ENCODE peak calls at places on chromosomes 7 and 10, in nine cellular contexts. One of them, this sample, is unnamed. For H3K36me3, the result is how much of the 10 kb centered on the place peaks cover.

GRCh38 chr7:130356121-130356759 is 11.6 kb downstream of the CPA5 start:
- DNase-seq in IMR-90: peak
- DNase-seq in fibroblast of lung: peak
- DNase-seq in cardiac muscle cell: peak
- DNase-seq in Karpas-422: no peak
- DNase-seq in RWPE2: peak
- DNase-seq in endodermal cell: peak
- DNase-seq in brain microvascular endothelial cell: peak
- DNase-seq in PC-9: peak
- DNase-seq in this sample: peak

GRCh38 chr10:69345402-69345801 is 67.1 kb downstream of the HK1 start:
- DNase-seq in IMR-90: no peak
- DNase-seq in fibroblast of lung: no peak
- DNase-seq in cardiac muscle cell: no peak
- DNase-seq in Karpas-422: peak
- DNase-seq in RWPE2: no peak
- DNase-seq in endodermal cell: peak
- DNase-seq in brain microvascular endothelial cell: no peak
- DNase-seq in PC-9: peak
- DNase-seq in this sample: no peak

GRCh38 chr10:10911471-10911921 is 106.2 kb upstream of the CELF2 start:
- DNase-seq in IMR-90: peak
- DNase-seq in fibroblast of lung: peak
- DNase-seq in cardiac muscle cell: peak
- DNase-seq in Karpas-422: no peak
- DNase-seq in RWPE2: peak
- DNase-seq in endodermal cell: peak
- DNase-seq in brain microvascular endothelial cell: peak
- DNase-seq in PC-9: peak
- DNase-seq in this sample: peak

GRCh38 chr10:110395350-110396283 is 90.9 kb upstream of the SMNDC1 start:
- DNase-seq in IMR-90: peak
- DNase-seq in fibroblast of lung: peak
- DNase-seq in cardiac muscle cell: peak
- DNase-seq in Karpas-422: no peak
- DNase-seq in RWPE2: no peak
- DNase-seq in endodermal cell: peak
- DNase-seq in brain microvascular endothelial cell: peak
- DNase-seq in PC-9: peak
- DNase-seq in this sample: peak

GRCh38 chr10:13724484-13724883 is 137.7 kb downstream of the PRPF18 start:
- DNase-seq in IMR-90: peak
- DNase-seq in fibroblast of lung: peak
- DNase-seq in cardiac muscle cell: no peak
- DNase-seq in Karpas-422: no peak
- DNase-seq in RWPE2: no peak
- DNase-seq in endodermal cell: no peak
- DNase-seq in brain microvascular endothelial cell: no peak
- DNase-seq in PC-9: no peak
- DNase-seq in this sample: no peak

GRCh38 chr10:127832456-127832855 is 60.3 kb downstream of the CLRN3 start:
- DNase-seq in IMR-90: no peak
- DNase-seq in fibroblast of lung: no peak
- DNase-seq in cardiac muscle cell: no peak
- DNase-seq in Karpas-422: no peak
- DNase-seq in RWPE2: no peak
- DNase-seq in endodermal cell: peak
- DNase-seq in brain microvascular endothelial cell: no peak
- DNase-seq in PC-9: no peak
- DNase-seq in this sample: no peak

GRCh38 chr7:117349545-117349944 is 26.7 kb upstream of the WNT2 start:
- DNase-seq in IMR-90: no peak
- DNase-seq in fibroblast of lung: no peak
- DNase-seq in cardiac muscle cell: no peak
- DNase-seq in Karpas-422: no peak
- DNase-seq in RWPE2: no peak
- DNase-seq in endodermal cell: no peak
- DNase-seq in brain microvascular endothelial cell: no peak
- DNase-seq in PC-9: no peak
- DNase-seq in this sample: no peak

GRCh38 chr7:24834150-24834798 is 77.0 kb upstream of the GSDME start:
- DNase-seq in IMR-90: no peak
- DNase-seq in fibroblast of lung: no peak
- DNase-seq in cardiac muscle cell: no peak
- DNase-seq in Karpas-422: peak
- DNase-seq in RWPE2: no peak
- DNase-seq in endodermal cell: peak
- DNase-seq in brain microvascular endothelial cell: no peak
- DNase-seq in PC-9: no peak
- DNase-seq in this sample: no peak

GRCh38 chr7:73718905-73719805 is at the start of gene STX1A:
- DNase-seq in IMR-90: peak
- DNase-seq in fibroblast of lung: peak
- DNase-seq in cardiac muscle cell: peak
- DNase-seq in Karpas-422: peak
- DNase-seq in RWPE2: no peak
- DNase-seq in endodermal cell: peak
- DNase-seq in brain microvascular endothelial cell: peak
- DNase-seq in PC-9: peak
- DNase-seq in this sample: no peak

GRCh38 chr7:91556956-91557650 is 292.9 kb downstream of the FZD1 start:
- DNase-seq in IMR-90: no peak
- DNase-seq in fibroblast of lung: peak
- DNase-seq in cardiac muscle cell: no peak
- DNase-seq in Karpas-422: no peak
- DNase-seq in RWPE2: no peak
- DNase-seq in endodermal cell: no peak
- DNase-seq in brain microvascular endothelial cell: no peak
- DNase-seq in PC-9: peak
- DNase-seq in this sample: no peak

GRCh38 chr10:44627591-44628354 is 242.9 kb upstream of the CXCL12 start:
- DNase-seq in IMR-90: peak
- DNase-seq in fibroblast of lung: peak
- DNase-seq in cardiac muscle cell: no peak
- DNase-seq in Karpas-422: no peak
- DNase-seq in RWPE2: no peak
- DNase-seq in endodermal cell: no peak
- DNase-seq in brain microvascular endothelial cell: peak
- DNase-seq in PC-9: no peak
- DNase-seq in this sample: no peak

GRCh38 chr7:96322847-96323461 is 1.1 kb upstream of the SLC25A13 start:
- DNase-seq in IMR-90: no peak
- DNase-seq in fibroblast of lung: no peak
- DNase-seq in cardiac muscle cell: no peak
- DNase-seq in Karpas-422: no peak
- DNase-seq in RWPE2: no peak
- DNase-seq in endodermal cell: no peak
- DNase-seq in brain microvascular endothelial cell: no peak
- DNase-seq in PC-9: no peak
- DNase-seq in this sample: no peak

GRCh38 chr7:1312098-1313070 is 79.7 kb downstream of the UNCX start:
- DNase-seq in IMR-90: no peak
- DNase-seq in fibroblast of lung: no peak
- DNase-seq in cardiac muscle cell: no peak
- DNase-seq in Karpas-422: no peak
- DNase-seq in RWPE2: no peak
- DNase-seq in endodermal cell: no peak
- DNase-seq in brain microvascular endothelial cell: no peak
- DNase-seq in PC-9: no peak
- DNase-seq in this sample: no peak

GRCh38 chr10:8076948-8077347 is 22.5 kb downstream of the GATA3 start:
- DNase-seq in IMR-90: no peak
- DNase-seq in fibroblast of lung: no peak
- DNase-seq in cardiac muscle cell: no peak
- DNase-seq in Karpas-422: no peak
- DNase-seq in RWPE2: no peak
- DNase-seq in endodermal cell: no peak
- DNase-seq in brain microvascular endothelial cell: no peak
- DNase-seq in PC-9: no peak
- DNase-seq in this sample: no peak

GRCh38 chr7:124575181-124575580 is 190.4 kb downstream of the GPR37 start:
- DNase-seq in IMR-90: peak
- DNase-seq in fibroblast of lung: peak
- DNase-seq in cardiac muscle cell: no peak
- DNase-seq in Karpas-422: no peak
- DNase-seq in RWPE2: no peak
- DNase-seq in endodermal cell: no peak
- DNase-seq in brain microvascular endothelial cell: no peak
- DNase-seq in PC-9: no peak
- DNase-seq in this sample: no peak

GRCh38 chr7:97145068-97145467 is 27.6 kb downstream of the SDHAF3 start:
- DNase-seq in IMR-90: peak
- DNase-seq in fibroblast of lung: peak
- DNase-seq in cardiac muscle cell: no peak
- DNase-seq in Karpas-422: peak
- DNase-seq in RWPE2: no peak
- DNase-seq in endodermal cell: no peak
- DNase-seq in brain microvascular endothelial cell: no peak
- DNase-seq in PC-9: no peak
- DNase-seq in this sample: no peak

GRCh38 chr7:122095642-122096041 is 48.4 kb downstream of the AASS start:
- DNase-seq in IMR-90: no peak
- DNase-seq in fibroblast of lung: no peak
- DNase-seq in cardiac muscle cell: no peak
- DNase-seq in Karpas-422: no peak
- DNase-seq in RWPE2: no peak
- DNase-seq in endodermal cell: no peak
- DNase-seq in brain microvascular endothelial cell: no peak
- DNase-seq in PC-9: no peak
- DNase-seq in this sample: no peak

GRCh38 chr7:96591900-96592676 is 117.6 kb downstream of the SEM1 start:
- DNase-seq in IMR-90: no peak
- DNase-seq in fibroblast of lung: peak
- DNase-seq in cardiac muscle cell: no peak
- DNase-seq in Karpas-422: no peak
- DNase-seq in RWPE2: no peak
- DNase-seq in endodermal cell: peak
- DNase-seq in brain microvascular endothelial cell: no peak
- DNase-seq in PC-9: no peak
- DNase-seq in this sample: no peak

GRCh38 chr10:93039721-93040120 is 20.9 kb upstream of the CYP26C1 start:
- DNase-seq in IMR-90: peak
- DNase-seq in fibroblast of lung: peak
- DNase-seq in cardiac muscle cell: peak
- DNase-seq in Karpas-422: peak
- DNase-seq in RWPE2: no peak
- DNase-seq in endodermal cell: peak
- DNase-seq in brain microvascular endothelial cell: peak
- DNase-seq in PC-9: no peak
- DNase-seq in this sample: no peak

GRCh38 chr7:69596723-69597277 is 1.5 kb upstream of the AUTS2 start:
- DNase-seq in IMR-90: no peak
- DNase-seq in fibroblast of lung: peak
- DNase-seq in cardiac muscle cell: no peak
- DNase-seq in Karpas-422: no peak
- DNase-seq in RWPE2: no peak
- DNase-seq in endodermal cell: no peak
- DNase-seq in brain microvascular endothelial cell: no peak
- DNase-seq in PC-9: no peak
- DNase-seq in this sample: no peak

GRCh38 chr7:155739538-155740140 is 72.6 kb downstream of the SHH start:
- DNase-seq in IMR-90: no peak
- DNase-seq in fibroblast of lung: no peak
- DNase-seq in cardiac muscle cell: no peak
- DNase-seq in Karpas-422: no peak
- DNase-seq in RWPE2: no peak
- DNase-seq in endodermal cell: no peak
- DNase-seq in brain microvascular endothelial cell: no peak
- DNase-seq in PC-9: no peak
- DNase-seq in this sample: no peak
- H3K36me3 ChIP-seq in IMR-90: under half
- H3K36me3 ChIP-seq in fibroblast of lung: under half
- H3K36me3 ChIP-seq in cardiac muscle cell: under half
- H3K36me3 ChIP-seq in Karpas-422: half or more
- H3K36me3 ChIP-seq in RWPE2: half or more
- H3K36me3 ChIP-seq in endodermal cell: half or more
- H3K36me3 ChIP-seq in brain microvascular endothelial cell: under half
- H3K36me3 ChIP-seq in PC-9: under half
- H3K36me3 ChIP-seq in this sample: under half

DNA sequence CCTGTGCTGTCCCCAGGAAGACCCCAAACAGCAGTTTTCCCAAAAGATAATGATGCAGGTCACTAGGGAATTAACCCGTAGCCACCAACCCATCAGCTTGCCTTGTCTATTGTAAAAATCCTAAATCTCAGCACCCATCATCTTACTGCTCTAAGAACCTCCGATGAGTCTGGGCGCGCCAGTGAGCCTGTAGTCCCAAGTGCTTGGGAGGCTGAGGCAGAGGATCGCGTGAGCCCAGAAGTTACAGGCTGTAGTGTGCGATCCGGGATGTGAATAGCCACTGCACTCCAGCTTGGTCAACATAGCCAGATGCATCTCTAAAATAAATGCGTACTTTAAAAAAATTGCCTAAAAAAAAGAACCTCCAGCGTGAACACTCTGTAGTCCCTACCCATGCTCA is 951 bp downstream of the AS3MT start:
- DNase-seq in IMR-90: no peak
- DNase-seq in fibroblast of lung: no peak
- DNase-seq in cardiac muscle cell: no peak
- DNase-seq in Karpas-422: no peak
- DNase-seq in RWPE2: no peak
- DNase-seq in endodermal cell: no peak
- DNase-seq in brain microvascular endothelial cell: no peak
- DNase-seq in PC-9: no peak
- DNase-seq in this sample: no peak
- H3K4me3 ChIP-seq in IMR-90: no peak
- H3K4me3 ChIP-seq in fibroblast of lung: peak
- H3K4me3 ChIP-seq in cardiac muscle cell: peak
- H3K4me3 ChIP-seq in Karpas-422: no peak
- H3K4me3 ChIP-seq in RWPE2: no peak
- H3K4me3 ChIP-seq in endodermal cell: peak
- H3K4me3 ChIP-seq in brain microvascular endothelial cell: peak
- H3K4me3 ChIP-seq in PC-9: no peak
- H3K4me3 ChIP-seq in this sample: no peak

GRCh38 chr7:150955519-150956394 is 22.4 kb downstream of the KCNH2 start:
- DNase-seq in IMR-90: peak
- DNase-seq in fibroblast of lung: peak
- DNase-seq in cardiac muscle cell: peak
- DNase-seq in Karpas-422: no peak
- DNase-seq in RWPE2: no peak
- DNase-seq in endodermal cell: peak
- DNase-seq in brain microvascular endothelial cell: no peak
- DNase-seq in PC-9: no peak
- DNase-seq in this sample: no peak
- H3K36me3 ChIP-seq in IMR-90: under half
- H3K36me3 ChIP-seq in fibroblast of lung: under half
- H3K36me3 ChIP-seq in cardiac muscle cell: under half
- H3K36me3 ChIP-seq in Karpas-422: under half
- H3K36me3 ChIP-seq in RWPE2: under half
- H3K36me3 ChIP-seq in endodermal cell: under half
- H3K36me3 ChIP-seq in brain microvascular endothelial cell: under half
- H3K36me3 ChIP-seq in PC-9: under half
- H3K36me3 ChIP-seq in this sample: under half

GRCh38 chr7:100642534-100642907 is 1.2 kb upstream of the TFR2 start:
- DNase-seq in IMR-90: no peak
- DNase-seq in fibroblast of lung: no peak
- DNase-seq in cardiac muscle cell: no peak
- DNase-seq in Karpas-422: peak
- DNase-seq in RWPE2: no peak
- DNase-seq in endodermal cell: peak
- DNase-seq in brain microvascular endothelial cell: no peak
- DNase-seq in PC-9: peak
- DNase-seq in this sample: no peak
- H3K4me3 ChIP-seq in IMR-90: no peak
- H3K4me3 ChIP-seq in fibroblast of lung: no peak
- H3K4me3 ChIP-seq in cardiac muscle cell: no peak
- H3K4me3 ChIP-seq in Karpas-422: peak
- H3K4me3 ChIP-seq in RWPE2: no peak
- H3K4me3 ChIP-seq in endodermal cell: no peak
- H3K4me3 ChIP-seq in brain microvascular endothelial cell: no peak
- H3K4me3 ChIP-seq in PC-9: no peak
- H3K4me3 ChIP-seq in this sample: no peak

GRCh38 chr7:151132461-151133205 is 34.9 kb downstream of the GBX1 start:
- DNase-seq in IMR-90: no peak
- DNase-seq in fibroblast of lung: no peak
- DNase-seq in cardiac muscle cell: no peak
- DNase-seq in Karpas-422: no peak
- DNase-seq in RWPE2: no peak
- DNase-seq in endodermal cell: no peak
- DNase-seq in brain microvascular endothelial cell: no peak
- DNase-seq in PC-9: no peak
- DNase-seq in this sample: no peak
- H3K36me3 ChIP-seq in IMR-90: half or more
- H3K36me3 ChIP-seq in fibroblast of lung: under half
- H3K36me3 ChIP-seq in cardiac muscle cell: under half
- H3K36me3 ChIP-seq in Karpas-422: under half
- H3K36me3 ChIP-seq in RWPE2: half or more
- H3K36me3 ChIP-seq in endodermal cell: half or more
- H3K36me3 ChIP-seq in brain microvascular endothelial cell: under half
- H3K36me3 ChIP-seq in PC-9: under half
- H3K36me3 ChIP-seq in this sample: under half

This sample was measured in kidney epithelial cell.